ENCODE peak calls at places on chromosome 18, in six cellular contexts. S, I, C, G, D and N are unnamed samples.

GRCh38 chr18:79965119-79965902 is 868 bp downstream of the HSBP1L1 start:
- DNase-seq in C (no peak), D (peak; percentile 56), I (no peak), G (no peak), S (no peak), N (peak; percentile 72)

GRCh38 chr18:32310119-32310518 is 120.3 kb downstream of the MEP1B start:
- DNase-seq in D (no peak), S (no peak), C (no peak), G (no peak), I (no peak), N (no peak)

GRCh38 chr18:59272971-59273935 is at the start of gene RAX:
- DNase-seq in D (no peak), G (no peak), I (peak; percentile 81), C (no peak), S (no peak), N (no peak)

GRCh38 chr18:6983366-6983765 is 134.2 kb downstream of the LAMA1 start:
- DNase-seq in I (no peak), G (no peak), D (no peak), S (no peak), C (no peak), N (no peak)

GRCh38 chr18:22900558-22901183 is 32.5 kb upstream of the RBBP8 start:
- DNase-seq in S (peak; percentile 12), D (no peak), C (no peak), I (no peak), G (peak; percentile 8), N (no peak)

GRCh38 chr18:32669549-32670165 is 103.2 kb downstream of the KLHL14 start:
- DNase-seq in D (no peak), G (no peak), C (no peak), I (peak; percentile 16), S (no peak), N (peak; percentile 65)

GRCh38 chr18:12010187-12010802 is 29.0 kb downstream of the IMPA2 start:
- DNase-seq in C (no peak), D (no peak), G (no peak), S (no peak), I (no peak), N (no peak)

GRCh38 chr18:67300498-67300897 is 216.0 kb downstream of the DSEL start:
- DNase-seq in D (no peak), S (no peak), I (no peak), G (no peak), C (no peak), N (peak; percentile 72)

GRCh38 chr18:45715212-45715780 is 8.7 kb upstream of the SLC14A1 start:
- DNase-seq in I (no peak), C (no peak), S (no peak), D (no peak), G (peak; percentile 57), N (no peak)

GRCh38 chr18:11268691-11269686 is 119.6 kb upstream of the PIEZO2 start:
- DNase-seq in S (no peak), D (no peak), C (peak; percentile 40), G (no peak), I (no peak), N (no peak)

GRCh38 chr18:50429207-50429948 is 54.5 kb downstream of the SKA1 start:
- DNase-seq in I (peak; percentile 19), G (no peak), D (peak; percentile 13), C (no peak), S (no peak), N (peak; percentile 79)